ENCODE peak calls at places on chromosomes 4 and X, in five cellular contexts. L is cardiac fibroblast; D is stimulated activated CD8-positive, alpha-beta memory T cell treated with anti-CD3 and anti-CD28 coated beads, Interleukin-4, amount 100 ng/mL, for 24 hours; F is fibroblast of the conjunctiva; I is germinal center. Q is an unnamed sample.
A peak's percentile ranks its signal among the peaks of the same experiment; 100 is the strongest.

GRCh38 chrX:24956828-24957227 is 58.9 kb downstream of the ARX start:
- DNase-seq in L (peak; percentile 9), D (no peak), F (no peak), I (no peak), Q (no peak)

GRCh38 chrX:140477987-140478386 is 26.9 kb downstream of the SOX3 start:
- DNase-seq in L (no peak), D (no peak), F (no peak), I (no peak), Q (no peak)

GRCh38 chrX:9788908-9789307 is 2.7 kb downstream of the SHROOM2 start:
- DNase-seq in L (peak; percentile 25), D (no peak), F (no peak), I (no peak), Q (no peak)

GRCh38 chr4:177391953-177392352 is 50.3 kb downstream of the AGA start:
- DNase-seq in L (peak; percentile 29), D (no peak), F (no peak), I (no peak), Q (no peak)

GRCh38 chr4:37970702-37971101 is 10.5 kb downstream of the PTTG2 start:
- DNase-seq in L (peak; percentile 77), D (peak; percentile 20), F (no peak), I (peak; percentile 78), Q (no peak)

GRCh38 chr4:77007358-77008230 is 58.0 kb downstream of the SEPTIN11 start:
- DNase-seq in L (peak; percentile 94), D (no peak), F (no peak), I (no peak), Q (no peak)

GRCh38 chr4:185128272-185129119 is 14.6 kb upstream of the SLC25A4 start:
- DNase-seq in L (no peak), D (no peak), F (no peak), I (peak; percentile 62), Q (no peak)

GRCh38 chr4:22595684-22596083 is 79.8 kb upstream of the ADGRA3 start:
- DNase-seq in L (no peak), D (no peak), F (no peak), I (no peak), Q (no peak)

GRCh38 chr4:108051343-108051742 is 61.7 kb downstream of the HADH start:
- DNase-seq in L (no peak), D (no peak), F (no peak), I (no peak), Q (no peak)

GRCh38 chr4:109434007-109434792 is 585 bp downstream of the SEC24B start:
- DNase-seq in L (peak; percentile 22), D (no peak), F (no peak), I (peak; percentile 15), Q (no peak)

GRCh38 chr4:145934434-145935047 is 4.1 kb downstream of the ZNF827 start:
- DNase-seq in L (no peak), D (no peak), F (no peak), I (peak; percentile 30), Q (no peak)

GRCh38 chrX:68998716-68999115 is 166.5 kb downstream of the PJA1 start:
- DNase-seq in L (no peak), D (no peak), F (no peak), I (no peak), Q (peak; percentile 34)

GRCh38 chr4:6906046-6906445 is 3.6 kb upstream of the TBC1D14 start:
- DNase-seq in L (no peak), D (no peak), F (no peak), I (no peak), Q (no peak)

GRCh38 chr4:127829014-127829413 is 46.9 kb downstream of the HSPA4L start:
- DNase-seq in L (no peak), D (no peak), F (no peak), I (no peak), Q (no peak)

GRCh38 chr4:98663226-98664006 is 5.0 kb upstream of the TSPAN5 start:
- DNase-seq in L (no peak), D (peak; percentile 52), F (no peak), I (peak; percentile 21), Q (no peak)

GRCh38 chr4:101155368-101155767 is 192.0 kb downstream of the PPP3CA start:
- DNase-seq in L (peak; percentile 58), D (no peak), F (no peak), I (no peak), Q (no peak)

GRCh38 chr4:154560824-154561231 is 2.0 kb upstream of the FGB start:
- DNase-seq in L (peak; percentile 87), D (no peak), F (no peak), I (no peak), Q (no peak)

GRCh38 chr4:124432500-124432899 is 280.0 kb downstream of the ANKRD50 start:
- DNase-seq in L (peak; percentile 94), D (no peak), F (no peak), I (no peak), Q (no peak)

GRCh38 chr4:139849219-139849618 is 183.6 kb downstream of the MGST2 start:
- DNase-seq in L (no peak), D (no peak), F (no peak), I (no peak), Q (no peak)

GRCh38 chr4:34181311-34181808 is 2063.0 kb downstream of the ARAP2 start:
- DNase-seq in L (peak; percentile 95), D (no peak), F (peak; percentile 53), I (no peak), Q (no peak)

GRCh38 chrX:154734101-154734781 is 16.6 kb downstream of the GAB3 start:
- DNase-seq in L (peak; percentile 91), D (no peak), F (no peak), I (no peak), Q (no peak)

GRCh38 chrX:123481908-123482873 is 250.7 kb downstream of the THOC2 start:
- DNase-seq in L (peak; percentile 69), D (no peak), F (peak; percentile 13), I (no peak), Q (no peak)

GRCh38 chr4:180398564-180398963 is 1844.6 kb upstream of the TENM3 start:
- DNase-seq in L (no peak), D (no peak), F (no peak), I (no peak), Q (no peak)

GRCh38 chr4:2402053-2402452 is 16.4 kb downstream of the ZFYVE28 start:
- DNase-seq in L (peak; percentile 52), D (no peak), F (no peak), I (no peak), Q (no peak)

GRCh38 chrX:45710081-45710801 is 509.6 kb upstream of the DIPK2B start:
- DNase-seq in L (peak; percentile 96), D (peak; percentile 39), F (peak; percentile 74), I (no peak), Q (no peak)

GRCh38 chr4:36024901-36025610 is 219.3 kb downstream of the ARAP2 start:
- DNase-seq in L (no peak), D (no peak), F (no peak), I (no peak), Q (no peak)